ENCODE peak calls at places on chromosomes 5 and 9, in six cellular contexts. One of them, this sample, is unnamed.

GRCh38 chr5:93107141-93107540 is 473.9 kb downstream of the NR2F1-AS1 start:
- DNase-seq in tibial nerve: no peak
- DNase-seq in ovary: no peak
- DNase-seq in IMR-90: no peak
- DNase-seq in NT2/D1: no peak
- DNase-seq in psoas muscle: no peak
- DNase-seq in this sample: no peak

GRCh38 chr5:172797800-172798199 is 26.8 kb upstream of the DUSP1 start:
- DNase-seq in tibial nerve: no peak
- DNase-seq in ovary: no peak
- DNase-seq in IMR-90: no peak
- DNase-seq in NT2/D1: no peak
- DNase-seq in psoas muscle: no peak
- DNase-seq in this sample: no peak

GRCh38 chr5:17289681-17290619 is 72.5 kb downstream of the BASP1 start:
- DNase-seq in tibial nerve: no peak
- DNase-seq in ovary: no peak
- DNase-seq in IMR-90: peak
- DNase-seq in NT2/D1: no peak
- DNase-seq in psoas muscle: no peak
- DNase-seq in this sample: no peak

GRCh38 chr5:8905021-8905420 is 640.9 kb downstream of the SEMA5A start:
- DNase-seq in tibial nerve: no peak
- DNase-seq in ovary: no peak
- DNase-seq in IMR-90: peak
- DNase-seq in NT2/D1: no peak
- DNase-seq in psoas muscle: no peak
- DNase-seq in this sample: no peak

GRCh38 chr5:168324864-168325615 is 33.6 kb downstream of the WWC1 start:
- DNase-seq in tibial nerve: no peak
- DNase-seq in ovary: no peak
- DNase-seq in IMR-90: no peak
- DNase-seq in NT2/D1: no peak
- DNase-seq in psoas muscle: no peak
- DNase-seq in this sample: peak

GRCh38 chr5:181243521-181244307 is at the start of gene RACK1:
- DNase-seq in tibial nerve: peak
- DNase-seq in ovary: peak
- DNase-seq in IMR-90: peak
- DNase-seq in NT2/D1: peak
- DNase-seq in psoas muscle: peak
- DNase-seq in this sample: peak

GRCh38 chr9:27407966-27408365 is 111.0 kb upstream of the EQTN start:
- DNase-seq in tibial nerve: no peak
- DNase-seq in ovary: no peak
- DNase-seq in IMR-90: peak
- DNase-seq in NT2/D1: no peak
- DNase-seq in psoas muscle: no peak
- DNase-seq in this sample: no peak

GRCh38 chr9:72983512-72984021 is 30.7 kb upstream of the ALDH1A1 start:
- DNase-seq in tibial nerve: no peak
- DNase-seq in ovary: no peak
- DNase-seq in IMR-90: no peak
- DNase-seq in NT2/D1: no peak
- DNase-seq in psoas muscle: no peak
- DNase-seq in this sample: no peak

GRCh38 chr9:104775961-104776360 is 12.0 kb downstream of the NIPSNAP3B start:
- DNase-seq in tibial nerve: no peak
- DNase-seq in ovary: no peak
- DNase-seq in IMR-90: no peak
- DNase-seq in NT2/D1: no peak
- DNase-seq in psoas muscle: no peak
- DNase-seq in this sample: no peak

GRCh38 chr5:62268239-62268638 is 37.8 kb upstream of the KIF2A start:
- DNase-seq in tibial nerve: no peak
- DNase-seq in ovary: no peak
- DNase-seq in IMR-90: no peak
- DNase-seq in NT2/D1: no peak
- DNase-seq in psoas muscle: no peak
- DNase-seq in this sample: no peak

GRCh38 chr5:52867809-52868208 is 80.1 kb downstream of the ITGA1 start:
- DNase-seq in tibial nerve: no peak
- DNase-seq in ovary: no peak
- DNase-seq in IMR-90: peak
- DNase-seq in NT2/D1: no peak
- DNase-seq in psoas muscle: no peak
- DNase-seq in this sample: no peak

GRCh38 chr5:159956074-159956473 is 39.8 kb downstream of the ADRA1B start:
- DNase-seq in tibial nerve: no peak
- DNase-seq in ovary: no peak
- DNase-seq in IMR-90: peak
- DNase-seq in NT2/D1: no peak
- DNase-seq in psoas muscle: no peak
- DNase-seq in this sample: no peak

GRCh38 chr9:106878943-106879916 is 16.3 kb downstream of the ZNF462 start:
- DNase-seq in tibial nerve: peak
- DNase-seq in ovary: peak
- DNase-seq in IMR-90: peak
- DNase-seq in NT2/D1: no peak
- DNase-seq in psoas muscle: peak
- DNase-seq in this sample: peak

GRCh38 chr5:181173420-181174342 is 26.3 kb downstream of the OR2V2 start:
- DNase-seq in tibial nerve: no peak
- DNase-seq in ovary: no peak
- DNase-seq in IMR-90: peak
- DNase-seq in NT2/D1: no peak
- DNase-seq in psoas muscle: no peak
- DNase-seq in this sample: no peak

GRCh38 chr5:57705769-57706168 is 223.2 kb upstream of the ACTBL2 start:
- DNase-seq in tibial nerve: no peak
- DNase-seq in ovary: no peak
- DNase-seq in IMR-90: no peak
- DNase-seq in NT2/D1: no peak
- DNase-seq in psoas muscle: no peak
- DNase-seq in this sample: no peak

GRCh38 chr9:128159073-128159783 is 837 bp upstream of the BBLN start:
- DNase-seq in tibial nerve: peak
- DNase-seq in ovary: peak
- DNase-seq in IMR-90: no peak
- DNase-seq in NT2/D1: no peak
- DNase-seq in psoas muscle: no peak
- DNase-seq in this sample: no peak

GRCh38 chr9:124521142-124521541 is 13.9 kb upstream of the NR5A1 start:
- DNase-seq in tibial nerve: no peak
- DNase-seq in ovary: no peak
- DNase-seq in IMR-90: no peak
- DNase-seq in NT2/D1: no peak
- DNase-seq in psoas muscle: no peak
- DNase-seq in this sample: no peak

GRCh38 chr9:94967481-94967880 is 241.0 kb downstream of the AOPEP start:
- DNase-seq in tibial nerve: no peak
- DNase-seq in ovary: no peak
- DNase-seq in IMR-90: no peak
- DNase-seq in NT2/D1: no peak
- DNase-seq in psoas muscle: no peak
- DNase-seq in this sample: no peak

GRCh38 chr9:122111413-122112085 is 18.4 kb upstream of the TTLL11 start:
- DNase-seq in tibial nerve: no peak
- DNase-seq in ovary: no peak
- DNase-seq in IMR-90: no peak
- DNase-seq in NT2/D1: no peak
- DNase-seq in psoas muscle: no peak
- DNase-seq in this sample: no peak

GRCh38 chr9:14320272-14321245 is 6.6 kb upstream of the NFIB start:
- DNase-seq in tibial nerve: no peak
- DNase-seq in ovary: no peak
- DNase-seq in IMR-90: peak
- DNase-seq in NT2/D1: no peak
- DNase-seq in psoas muscle: no peak
- DNase-seq in this sample: no peak

GRCh38 chr9:120937127-120937526 is 10.5 kb upstream of the TRAF1 start:
- DNase-seq in tibial nerve: peak
- DNase-seq in ovary: peak
- DNase-seq in IMR-90: no peak
- DNase-seq in NT2/D1: no peak
- DNase-seq in psoas muscle: peak
- DNase-seq in this sample: no peak

GRCh38 chr5:180818275-180818674 is 15.7 kb upstream of the MGAT1 start:
- DNase-seq in tibial nerve: no peak
- DNase-seq in ovary: no peak
- DNase-seq in IMR-90: no peak
- DNase-seq in NT2/D1: no peak
- DNase-seq in psoas muscle: no peak
- DNase-seq in this sample: peak

GRCh38 chr5:174723979-174724483 is 351 bp upstream of the MSX2 start:
- DNase-seq in tibial nerve: no peak
- DNase-seq in ovary: no peak
- DNase-seq in IMR-90: no peak
- DNase-seq in NT2/D1: no peak
- DNase-seq in psoas muscle: no peak
- DNase-seq in this sample: no peak

GRCh38 chr5:66814146-66814991 is 218.2 kb downstream of the MAST4 start:
- DNase-seq in tibial nerve: peak
- DNase-seq in ovary: no peak
- DNase-seq in IMR-90: peak
- DNase-seq in NT2/D1: peak
- DNase-seq in psoas muscle: no peak
- DNase-seq in this sample: no peak

GRCh38 chr5:133015466-133015865 is 10.9 kb downstream of the ZCCHC10 start:
- DNase-seq in tibial nerve: no peak
- DNase-seq in ovary: no peak
- DNase-seq in IMR-90: no peak
- DNase-seq in NT2/D1: no peak
- DNase-seq in psoas muscle: no peak
- DNase-seq in this sample: no peak

GRCh38 chr5:149030838-149031397 is 31.9 kb downstream of the SH3TC2 start:
- DNase-seq in tibial nerve: no peak
- DNase-seq in ovary: no peak
- DNase-seq in IMR-90: no peak
- DNase-seq in NT2/D1: no peak
- DNase-seq in psoas muscle: no peak
- DNase-seq in this sample: no peak

GRCh38 chr5:105414067-105414466 is 1851.5 kb upstream of the NUDT12 start:
- DNase-seq in tibial nerve: no peak
- DNase-seq in ovary: no peak
- DNase-seq in IMR-90: no peak
- DNase-seq in NT2/D1: no peak
- DNase-seq in psoas muscle: no peak
- DNase-seq in this sample: no peak

DNA sequence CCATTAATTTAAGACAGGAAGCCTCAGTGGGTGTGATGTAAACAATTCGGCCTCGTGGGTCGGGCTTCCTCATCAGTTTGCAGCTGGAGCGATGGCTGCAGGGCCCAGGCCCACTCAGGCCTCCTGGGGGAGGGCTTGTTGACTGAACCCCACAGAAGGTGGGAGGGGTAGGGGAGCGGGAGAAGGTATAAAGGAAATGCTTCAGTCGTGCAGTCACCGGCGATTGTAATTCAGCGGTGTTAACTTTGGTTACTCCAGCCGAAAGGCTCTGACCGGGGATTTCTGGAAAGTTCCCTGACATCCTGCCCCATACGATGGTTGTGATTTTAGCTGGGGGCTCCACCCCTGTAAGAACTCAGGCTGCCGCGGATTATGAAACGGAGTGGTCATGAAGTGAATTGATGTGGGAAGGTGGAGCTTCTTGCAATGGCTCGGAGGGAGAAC is 215.3 kb downstream of the PDZD2 start:
- DNase-seq in tibial nerve: peak
- DNase-seq in ovary: peak
- DNase-seq in IMR-90: peak
- DNase-seq in NT2/D1: peak
- DNase-seq in psoas muscle: peak
- DNase-seq in this sample: peak
- H3K4me3 ChIP-seq in tibial nerve: peak
- H3K4me3 ChIP-seq in ovary: peak
- H3K4me3 ChIP-seq in IMR-90: peak
- H3K4me3 ChIP-seq in NT2/D1: peak
- H3K4me3 ChIP-seq in psoas muscle: peak
- H3K4me3 ChIP-seq in this sample: no peak

GRCh38 chr9:2029666-2030170 is 14.6 kb downstream of the SMARCA2 start:
- DNase-seq in tibial nerve: no peak
- DNase-seq in ovary: no peak
- DNase-seq in IMR-90: no peak
- DNase-seq in NT2/D1: no peak
- DNase-seq in psoas muscle: no peak
- DNase-seq in this sample: no peak
- H3K4me3 ChIP-seq in tibial nerve: no peak
- H3K4me3 ChIP-seq in ovary: no peak
- H3K4me3 ChIP-seq in IMR-90: no peak
- H3K4me3 ChIP-seq in NT2/D1: no peak
- H3K4me3 ChIP-seq in psoas muscle: no peak
- H3K4me3 ChIP-seq in this sample: no peak

GRCh38 chr9:131409458-131409992 is 15.6 kb downstream of the PRRC2B start:
- DNase-seq in tibial nerve: no peak
- DNase-seq in ovary: no peak
- DNase-seq in IMR-90: no peak
- DNase-seq in NT2/D1: no peak
- DNase-seq in psoas muscle: no peak
- DNase-seq in this sample: no peak
- H3K4me3 ChIP-seq in tibial nerve: no peak
- H3K4me3 ChIP-seq in ovary: no peak
- H3K4me3 ChIP-seq in IMR-90: no peak
- H3K4me3 ChIP-seq in NT2/D1: no peak
- H3K4me3 ChIP-seq in psoas muscle: no peak
- H3K4me3 ChIP-seq in this sample: no peak

GRCh38 chr9:75788006-75788634 is 102.4 kb upstream of the PCSK5 start:
- DNase-seq in tibial nerve: no peak
- DNase-seq in ovary: peak
- DNase-seq in IMR-90: no peak
- DNase-seq in NT2/D1: no peak
- DNase-seq in psoas muscle: peak
- DNase-seq in this sample: no peak
- H3K4me3 ChIP-seq in tibial nerve: no peak
- H3K4me3 ChIP-seq in ovary: no peak
- H3K4me3 ChIP-seq in IMR-90: no peak
- H3K4me3 ChIP-seq in NT2/D1: no peak
- H3K4me3 ChIP-seq in psoas muscle: no peak
- H3K4me3 ChIP-seq in this sample: no peak

GRCh38 chr5:151153300-151153699 is 4.3 kb downstream of the ANXA6 start:
- DNase-seq in tibial nerve: no peak
- DNase-seq in ovary: no peak
- DNase-seq in IMR-90: no peak
- DNase-seq in NT2/D1: no peak
- DNase-seq in psoas muscle: no peak
- DNase-seq in this sample: no peak

GRCh38 chr5:151151263-151151660 is 6.3 kb downstream of the ANXA6 start:
- DNase-seq in tibial nerve: no peak
- DNase-seq in ovary: no peak
- DNase-seq in IMR-90: no peak
- DNase-seq in NT2/D1: no peak
- DNase-seq in psoas muscle: no peak
- DNase-seq in this sample: no peak

GRCh38 chr5:151148583-151148982 is 9.0 kb downstream of the ANXA6 start:
- DNase-seq in tibial nerve: no peak
- DNase-seq in ovary: no peak
- DNase-seq in IMR-90: no peak
- DNase-seq in NT2/D1: no peak
- DNase-seq in psoas muscle: no peak
- DNase-seq in this sample: no peak

GRCh38 chr5:151151793-151152192 is 5.8 kb downstream of the ANXA6 start:
- DNase-seq in tibial nerve: no peak
- DNase-seq in ovary: no peak
- DNase-seq in IMR-90: peak
- DNase-seq in NT2/D1: no peak
- DNase-seq in psoas muscle: no peak
- DNase-seq in this sample: no peak

GRCh38 chr5:151150484-151151262 is 6.9 kb downstream of the ANXA6 start:
- DNase-seq in tibial nerve: no peak
- DNase-seq in ovary: peak
- DNase-seq in IMR-90: peak
- DNase-seq in NT2/D1: no peak
- DNase-seq in psoas muscle: no peak
- DNase-seq in this sample: no peak
- H3K4me3 ChIP-seq in tibial nerve: no peak
- H3K4me3 ChIP-seq in ovary: no peak
- H3K4me3 ChIP-seq in IMR-90: no peak
- H3K4me3 ChIP-seq in NT2/D1: no peak
- H3K4me3 ChIP-seq in psoas muscle: no peak
- H3K4me3 ChIP-seq in this sample: no peak